ENCODE peak calls at places on chromosomes 7 and 10, in five cellular contexts. Z is NCI-H2029; K is NCI-H748 treated with DMSO at 0.1 percent for 48 hours; V is GOT3; Q is activated T-helper 1 cell treated with anti-CD3 and anti-CD28 coated beads, Interleukin-12 subunit alpha, Interleukin-12 subunit beta, Interleukin-2, Interleukin-4 antibody, amounts not matched to agents 30 ng/mL and 10 ng/mL and 1 ng/mL, durations not matched to agents 14 hours and 24 hours and 36 hours. T is an unnamed sample.

GRCh38 chr7:120951826-120952225 is 1.2 kb downstream of the ING3 start:
- DNase-seq in V (no peak), K (no peak), Z (no peak), Q (no peak), T (no peak)

GRCh38 chr7:52211930-52212329 is 823.5 kb upstream of the POM121L12 start:
- DNase-seq in K (no peak), V (no peak), Q (no peak), Z (no peak), T (no peak)

GRCh38 chr7:143359769-143360168 is 2.7 kb downstream of the FAM131B start:
- DNase-seq in K (no peak), Q (no peak), V (no peak), Z (no peak), T (no peak)

GRCh38 chr10:104925232-104925851 is 284.3 kb downstream of the SORCS3 start:
- DNase-seq in V (no peak), K (peak), Z (no peak), Q (peak), T (no peak)

GRCh38 chr7:137990251-137990901 is 11.5 kb downstream of the CREB3L2 start:
- DNase-seq in V (no peak), K (no peak), Z (no peak), Q (no peak), T (no peak)

GRCh38 chr10:21934307-21934706 is 69.2 kb downstream of the DNAJC1 start:
- DNase-seq in Z (no peak), V (no peak), K (no peak), Q (no peak), T (no peak)

GRCh38 chr10:77428776-77429395 is 208.7 kb downstream of the KCNMA1 start:
- DNase-seq in Q (no peak), Z (no peak), V (no peak), K (no peak), T (peak)

GRCh38 chr7:99551329-99551728 is 585 bp downstream of the FAM200A start:
- DNase-seq in Q (no peak), Z (peak), V (no peak), K (no peak), T (no peak)

GRCh38 chr7:47587389-47587788 is 5.5 kb upstream of the TNS3 start:
- DNase-seq in K (no peak), Q (no peak), Z (peak), V (no peak), T (no peak)

GRCh38 chr10:123884907-123885381 is 6.7 kb downstream of the CPXM2 start:
- DNase-seq in K (no peak), Z (no peak), V (no peak), Q (no peak), T (no peak)

GRCh38 chr7:136877990-136878389 is 9.5 kb downstream of the CHRM2 start:
- DNase-seq in K (no peak), V (no peak), Q (no peak), Z (no peak), T (no peak)

GRCh38 chr7:96151889-96152288 is 170.0 kb downstream of the SLC25A13 start:
- DNase-seq in K (no peak), Z (no peak), Q (no peak), V (no peak), T (no peak)

GRCh38 chr7:123865517-123866117 is 20.6 kb downstream of the HYAL4 start:
- DNase-seq in Z (peak), Q (peak), V (no peak), K (peak), T (peak)

GRCh38 chr7:87648316-87648715 is 20.1 kb downstream of the RUNDC3B start:
- DNase-seq in Z (no peak), Q (no peak), V (no peak), K (no peak), T (no peak)

GRCh38 chr7:152556013-152556412 is 119.9 kb downstream of the XRCC2 start:
- DNase-seq in V (no peak), Q (no peak), K (no peak), Z (no peak), T (no peak)

GRCh38 chr7:92653136-92653535 is 62.9 kb upstream of the FAM133B start:
- DNase-seq in Z (no peak), V (no peak), Q (no peak), K (no peak), T (no peak)

GRCh38 chr10:32239770-32240169 is 107.2 kb downstream of the EPC1 start:
- DNase-seq in K (no peak), Q (no peak), Z (no peak), V (no peak), T (no peak)

GRCh38 chr10:118349235-118349634 is 7.1 kb upstream of the FAM204A start:
- DNase-seq in V (no peak), K (no peak), Z (no peak), Q (no peak), T (no peak)

GRCh38 chr7:136030867-136031318 is 53.7 kb upstream of the MTPN start:
- DNase-seq in Q (no peak), V (no peak), Z (no peak), K (no peak), T (no peak)

GRCh38 chr7:108268200-108268820 is 138.1 kb upstream of the LAMB4 start:
- DNase-seq in V (no peak), Q (no peak), K (no peak), Z (no peak), T (no peak)

GRCh38 chr7:104976966-104977636 is 36.9 kb upstream of the KMT2E start:
- DNase-seq in K (no peak), V (no peak), Z (no peak), Q (no peak), T (no peak)

GRCh38 chr10:132226586-132227405 is 40.0 kb downstream of the DPYSL4 start:
- DNase-seq in K (no peak), V (no peak), Q (no peak), Z (no peak), T (no peak)